ENCODE peak calls at places on chromosomes 5 and 9, in four cellular contexts. L is uterus, J is iPS-NIHi11, P is NCI-H1694. R is an unnamed sample.

GRCh38 chr5:150323092-150323491 is 20.4 kb upstream of the ARSI start:
- DNase-seq in P (no peak), J (no peak), L (no peak), R (no peak)

GRCh38 chr5:135218486-135218755 is 180.6 kb downstream of the MACROH2A1 start:
- DNase-seq in J (no peak), P (no peak), L (no peak), R (no peak)

GRCh38 chr9:137817236-137818200 is 60.1 kb upstream of the CACNA1B start:
- DNase-seq in L (no peak), J (no peak), P (no peak), R (no peak)

GRCh38 chr9:105191508-105192118 is 52.8 kb upstream of the SLC44A1 start:
- DNase-seq in J (no peak), L (peak; percentile 24), P (no peak), R (no peak)

GRCh38 chr5:32771037-32771436 is 59.9 kb downstream of the NPR3 start:
- DNase-seq in J (no peak), L (no peak), P (no peak), R (no peak)

GRCh38 chr5:1312206-1312605 is 17.3 kb upstream of the TERT start:
- DNase-seq in L (no peak), P (no peak), J (no peak), R (no peak)

GRCh38 chr9:129473523-129474244 is 147.2 kb downstream of the C9orf50 start:
- DNase-seq in J (no peak), P (no peak), L (peak; percentile 66), R (no peak)

GRCh38 chr5:43926923-43927322 is 323.9 kb downstream of the NNT start:
- DNase-seq in J (no peak), P (no peak), L (no peak), R (no peak)

GRCh38 chr5:132812949-132813598 is at the start of gene SOWAHA:
- DNase-seq in P (no peak), L (no peak), J (peak; percentile 75), R (no peak)